ENCODE peak calls at places on chromosomes 1 and 21, in five cellular contexts. Y is left cardiac atrium; U is stimulated activated CD4-positive, alpha-beta T cell treated with anti-CD3 and anti-CD28 coated beads, Interleukin-4, amount 100 ng/mL, for 48 hours; K is GM03348; I is Ammon's horn. T is an unnamed sample.

GRCh38 chr1:243343970-243344749 is 88.3 kb downstream of the SDCCAG8 start:
- DNase-seq in K (peak; percentile 51), Y (no peak), U (no peak), I (peak; percentile 59), T (no peak)

GRCh38 chr1:181099152-181100014 is 10.9 kb downstream of the IER5 start:
- DNase-seq in Y (no peak), I (no peak), U (no peak), K (no peak), T (peak; percentile 26)

GRCh38 chr21:39715804-39716397 is 29.1 kb upstream of the IGSF5 start:
- DNase-seq in K (peak; percentile 69), U (peak; percentile 11), Y (peak; percentile 63), I (peak; percentile 74), T (peak; percentile 8)

GRCh38 chr1:246067432-246068021 is 439.6 kb downstream of the SMYD3 start:
- DNase-seq in U (no peak), I (peak; percentile 7), Y (no peak), K (peak; percentile 73), T (no peak)

GRCh38 chr1:245301162-245301580 is 146.4 kb downstream of the KIF26B start:
- DNase-seq in I (no peak), U (no peak), K (peak; percentile 75), Y (peak; percentile 45), T (no peak)

GRCh38 chr1:54671985-54672608 is 30.5 kb downstream of the MROH7 start:
- DNase-seq in I (peak; percentile 30), Y (no peak), U (peak; percentile 68), K (peak; percentile 86), T (peak; percentile 49)

GRCh38 chr1:160978510-160978927 is 23.9 kb upstream of the ITLN2 start:
- DNase-seq in U (no peak), Y (no peak), I (no peak), K (no peak), T (no peak)

GRCh38 chr21:35508389-35508888 is 459.3 kb upstream of the RUNX1 start:
- DNase-seq in Y (peak; percentile 73), I (peak; percentile 74), K (no peak), U (no peak), T (no peak)

GRCh38 chr1:32894019-32894600 is 7.1 kb downstream of the TMEM54 start:
- DNase-seq in K (no peak), U (no peak), Y (no peak), I (no peak), T (no peak)

GRCh38 chr21:45572783-45573451 is 30.7 kb upstream of the SLC19A1 start:
- DNase-seq in I (no peak), K (no peak), Y (no peak), U (no peak), T (no peak)

GRCh38 chr1:86466986-86467385 is 1.7 kb upstream of the CLCA1 start:
- DNase-seq in K (peak; percentile 27), I (no peak), Y (no peak), U (no peak), T (no peak)

GRCh38 chr1:161020573-161021167 is at the start of gene F11R:
- DNase-seq in K (peak; percentile 34), Y (peak; percentile 55), U (no peak), I (no peak), T (no peak)

GRCh38 chr1:156860639-156861423 is at the start of gene NTRK1:
- DNase-seq in I (peak; percentile 45), U (no peak), Y (no peak), K (peak; percentile 72), T (peak; percentile 30)

GRCh38 chr1:116340506-116341240 is 32.4 kb upstream of the ATP1A1 start:
- DNase-seq in Y (no peak), K (no peak), I (no peak), U (no peak), T (no peak)

GRCh38 chr1:58874757-58875755 is 91.2 kb upstream of the JUN start:
- DNase-seq in K (peak; percentile 60), I (peak; percentile 89), Y (peak; percentile 80), U (no peak), T (no peak)